ENCODE peak calls at places on chromosomes 16 and 17, in seven cellular contexts. Y is progenitor cell of endocrine pancreas, E is astrocyte of the spinal cord, Q is bronchial epithelial cell, P is endothelial cell, I is fibroblast of the aortic adventitia, Z is OCI-LY7. W is an unnamed sample.

GRCh38 chr16:71537643-71538042 is 11.4 kb downstream of the CHST4 start:
- DNase-seq in Y (peak), E (peak), Q (peak), P (peak), I (peak), Z (peak), W (no peak)

GRCh38 chr16:83895942-83896341 is 3.0 kb upstream of the MLYCD start:
- DNase-seq in Y (no peak), E (no peak), Q (no peak), P (no peak), I (no peak), Z (no peak), W (no peak)

GRCh38 chr17:76474894-76475293 is 7.5 kb downstream of the AANAT start:
- DNase-seq in Y (no peak), E (no peak), Q (no peak), P (no peak), I (no peak), Z (no peak), W (no peak)

GRCh38 chr17:43402078-43402477 is 3.3 kb downstream of the ARL4D start:
- DNase-seq in Y (no peak), E (no peak), Q (no peak), P (no peak), I (no peak), Z (no peak), W (no peak)

GRCh38 chr17:64418506-64419339 is 28.1 kb upstream of the PECAM1 start:
- DNase-seq in Y (no peak), E (peak), Q (peak), P (no peak), I (peak), Z (peak), W (no peak)

GRCh38 chr16:15502041-15502725 is 67.8 kb downstream of the BMERB1 start:
- DNase-seq in Y (no peak), E (peak), Q (peak), P (no peak), I (peak), Z (no peak), W (no peak)

GRCh38 chr16:85168732-85169256 is 56.5 kb upstream of the CIBAR2 start:
- DNase-seq in Y (no peak), E (no peak), Q (no peak), P (no peak), I (peak), Z (no peak), W (no peak)

GRCh38 chr16:30369091-30369937 is 980 bp downstream of the TBC1D10B start:
- DNase-seq in Y (no peak), E (no peak), Q (no peak), P (peak), I (no peak), Z (no peak), W (no peak)

GRCh38 chr17:3845754-3846738 is at the start of gene NCBP3:
- DNase-seq in Y (peak), E (peak), Q (peak), P (peak), I (peak), Z (peak), W (peak)

GRCh38 chr17:73798111-73798748 is 154.0 kb upstream of the SDK2 start:
- DNase-seq in Y (no peak), E (peak), Q (peak), P (no peak), I (peak), Z (no peak), W (no peak)

GRCh38 chr16:24975428-24975889 is 39.7 kb downstream of the ARHGAP17 start:
- DNase-seq in Y (no peak), E (no peak), Q (peak), P (no peak), I (peak), Z (peak), W (no peak)

GRCh38 chr17:8152112-8152775 is at the start of gene PER1:
- DNase-seq in Y (peak), E (peak), Q (peak), P (peak), I (peak), Z (peak), W (peak)

GRCh38 chr17:31649302-31649701 is 209.7 kb downstream of the COPRS start:
- DNase-seq in Y (no peak), E (no peak), Q (peak), P (no peak), I (no peak), Z (no peak), W (peak)

GRCh38 chr17:31499771-31500554 is 108.5 kb downstream of the RAB11FIP4 start:
- DNase-seq in Y (no peak), E (peak), Q (peak), P (no peak), I (peak), Z (no peak), W (no peak)

GRCh38 chr17:55161935-55162555 is 102.7 kb upstream of the HLF start:
- DNase-seq in Y (no peak), E (peak), Q (peak), P (no peak), I (peak), Z (no peak), W (no peak)

GRCh38 chr17:19322129-19322505 is 40.4 kb downstream of the B9D1 start:
- DNase-seq in Y (no peak), E (no peak), Q (no peak), P (no peak), I (no peak), Z (no peak), W (no peak)

GRCh38 chr17:19322861-19323260 is 39.7 kb downstream of the B9D1 start:
- DNase-seq in Y (no peak), E (no peak), Q (no peak), P (no peak), I (no peak), Z (no peak), W (no peak)

GRCh38 chr17:19319771-19320505 is 42.6 kb downstream of the B9D1 start:
- DNase-seq in Y (no peak), E (no peak), Q (no peak), P (no peak), I (no peak), Z (no peak), W (no peak)

GRCh38 chr17:19320876-19321275 is 41.6 kb downstream of the B9D1 start:
- DNase-seq in Y (no peak), E (no peak), Q (no peak), P (no peak), I (no peak), Z (no peak), W (no peak)

GRCh38 chr17:19321481-19322128 is 40.9 kb downstream of the B9D1 start:
- DNase-seq in Y (no peak), E (no peak), Q (no peak), P (no peak), I (no peak), Z (no peak), W (no peak)
- TF ChIP-seq CTCF in Y (peak), E (peak), Q (no peak), P (peak), I (peak), Z (peak), W (no peak)

DNA sequence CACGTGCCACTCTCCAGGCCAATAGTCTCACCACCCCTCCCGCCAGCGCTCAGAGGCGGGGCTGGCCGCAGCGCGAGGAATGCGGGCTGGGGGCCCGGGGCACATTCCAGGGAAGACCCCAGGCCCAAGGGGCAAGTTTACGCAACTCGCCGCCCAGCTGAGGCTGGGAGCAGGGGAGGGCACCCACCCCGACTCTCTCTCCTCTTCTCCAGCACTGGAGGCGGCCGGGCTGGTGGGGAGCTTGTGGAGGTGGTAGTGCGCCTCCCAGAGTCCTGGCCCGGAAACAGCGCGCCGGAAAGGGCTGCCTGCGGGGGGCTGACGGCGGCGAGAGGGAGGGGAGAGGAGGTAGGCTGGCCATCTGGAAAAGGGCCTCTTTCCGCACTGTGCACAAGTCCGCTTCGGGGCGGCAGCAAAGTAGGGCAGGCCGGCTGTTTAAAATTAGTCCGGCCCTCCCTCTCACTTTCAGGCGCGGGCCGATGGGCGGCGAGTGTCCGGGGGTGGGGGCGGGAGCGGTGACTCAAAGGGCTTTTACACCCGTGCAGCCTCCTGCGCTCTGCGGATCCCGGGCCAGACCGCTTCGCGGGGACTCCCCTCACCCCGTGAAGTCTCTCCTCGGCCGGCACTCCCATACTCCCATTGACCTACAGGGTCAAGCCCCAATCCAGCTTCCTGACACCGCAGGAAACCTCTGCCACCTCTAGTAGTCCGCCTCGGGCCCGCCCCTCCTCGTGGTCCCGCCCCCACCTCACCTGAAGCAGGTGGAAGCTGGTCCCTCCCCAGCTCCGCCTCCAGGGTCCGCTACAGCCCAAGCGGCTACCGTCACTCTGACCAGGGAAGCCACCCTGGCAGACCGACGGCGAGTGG is 968 bp downstream of the FHOD1 start:
- DNase-seq in Y (peak), E (peak), Q (peak), P (peak), I (peak), Z (peak), W (peak)
- TF ChIP-seq CTCF in Y (peak), E (peak), Q (peak), P (no peak), I (peak), Z (peak), W (peak)

GRCh38 chr16:1443403-1443973 is 868 bp downstream of the CCDC154 start:
- DNase-seq in Y (no peak), E (no peak), Q (no peak), P (no peak), I (no peak), Z (no peak), W (no peak)

GRCh38 chr16:1446296-1447080 is 2.1 kb upstream of the CCDC154 start:
- DNase-seq in Y (no peak), E (no peak), Q (no peak), P (no peak), I (no peak), Z (no peak), W (no peak)

GRCh38 chr16:1444730-1445517 is 568 bp upstream of the CCDC154 start:
- DNase-seq in Y (no peak), E (no peak), Q (no peak), P (no peak), I (no peak), Z (no peak), W (no peak)

GRCh38 chr16:1443980-1444729 is at the start of gene CCDC154:
- DNase-seq in Y (no peak), E (no peak), Q (no peak), P (no peak), I (no peak), Z (no peak), W (no peak)

GRCh38 chr16:1445518-1446197 is 1.3 kb upstream of the CCDC154 start:
- DNase-seq in Y (no peak), E (no peak), Q (no peak), P (no peak), I (no peak), Z (no peak), W (no peak)
- TF ChIP-seq CTCF in Y (no peak), E (no peak), Q (no peak), P (no peak), I (no peak), Z (no peak), W (no peak)

DNA sequence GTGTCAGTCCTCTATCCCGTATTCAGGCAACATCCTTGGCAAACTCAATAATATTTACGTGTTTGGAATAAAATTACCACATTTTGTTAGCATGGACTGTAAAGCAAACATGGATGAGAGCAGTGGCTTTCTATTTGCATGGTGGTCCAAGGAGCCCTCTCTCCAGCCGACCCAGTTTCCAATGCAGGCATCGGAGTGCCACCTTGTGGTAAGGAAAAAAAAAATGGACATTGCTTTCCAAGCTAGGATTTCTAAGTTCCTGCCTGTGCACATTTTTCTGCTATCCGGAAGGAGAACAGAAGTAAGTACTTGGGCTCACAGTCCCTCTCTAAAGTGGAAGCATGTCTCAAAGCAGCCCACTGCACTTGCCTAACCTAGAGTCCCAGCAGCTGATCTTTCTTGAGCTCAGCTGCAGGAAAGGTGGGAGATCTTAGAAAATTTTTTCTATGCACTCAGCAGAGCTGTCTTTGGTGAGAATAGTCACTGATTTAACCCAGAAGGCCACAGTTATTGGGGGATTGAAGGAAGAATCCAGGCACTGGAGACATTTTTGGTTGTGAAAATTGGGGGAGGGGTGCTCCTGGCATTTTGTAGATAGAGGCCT is 46.0 kb upstream of the ERCC4 start:
- DNase-seq in Y (no peak), E (peak), Q (peak), P (peak), I (peak), Z (peak), W (no peak)
- TF ChIP-seq CTCF in Y (peak), E (peak), Q (peak), P (peak), I (peak), Z (peak), W (peak)